ENCODE peak calls at places on chromosomes 5 and 9, in seven cellular contexts. N is GM10248, L is body of pancreas, R is right atrium auricular region, O is PC-9, B is neural crest cell, I is cardiac fibroblast. P is an unnamed sample.

GRCh38 chr5:68055686-68056085 is 159.9 kb upstream of the PIK3R1 start:
- DNase-seq in N (no peak), L (no peak), R (no peak), O (no peak), B (no peak), I (no peak), P (no peak)

GRCh38 chr5:53276825-53277224 is 167.3 kb upstream of the MOCS2 start:
- DNase-seq in N (no peak), L (no peak), R (no peak), O (no peak), B (no peak), I (peak), P (no peak)

GRCh38 chr5:172123269-172123692 is 64.7 kb downstream of the STK10 start:
- DNase-seq in N (no peak), L (no peak), R (peak), O (no peak), B (no peak), I (peak), P (no peak)

GRCh38 chr9:115941561-115942315 is 211.9 kb upstream of the PAPPA start:
- DNase-seq in N (no peak), L (no peak), R (no peak), O (no peak), B (no peak), I (peak), P (no peak)

GRCh38 chr5:37248387-37248969 is 698 bp downstream of the CPLANE1 start:
- DNase-seq in N (no peak), L (no peak), R (no peak), O (no peak), B (no peak), I (peak), P (no peak)

GRCh38 chr5:176812269-176813259 is 2.2 kb downstream of the UNC5A start:
- DNase-seq in N (peak), L (no peak), R (no peak), O (no peak), B (peak), I (peak), P (peak)

GRCh38 chr9:20790721-20791120 is 106.7 kb downstream of the FOCAD start:
- DNase-seq in N (no peak), L (no peak), R (no peak), O (no peak), B (no peak), I (no peak), P (no peak)

GRCh38 chr9:136840877-136841645 is 1.2 kb upstream of the AJM1 start:
- DNase-seq in N (no peak), L (peak), R (no peak), O (peak), B (no peak), I (peak), P (no peak)

GRCh38 chr5:32710335-32710858 is 724 bp upstream of the NPR3 start:
- DNase-seq in N (peak), L (peak), R (no peak), O (no peak), B (peak), I (peak), P (peak)

GRCh38 chr9:6024035-6024554 is 8.7 kb upstream of the RANBP6 start:
- DNase-seq in N (peak), L (peak), R (no peak), O (no peak), B (no peak), I (peak), P (peak)

GRCh38 chr9:117278020-117278419 is 136.8 kb downstream of the ASTN2 start:
- DNase-seq in N (no peak), L (no peak), R (no peak), O (no peak), B (no peak), I (no peak), P (no peak)

GRCh38 chr5:157944077-157944633 is 85.2 kb upstream of the CLINT1 start:
- DNase-seq in N (no peak), L (no peak), R (no peak), O (no peak), B (no peak), I (no peak), P (no peak)

GRCh38 chr9:65458465-65458864 is 173.5 kb upstream of the FOXD4L5 start:
- DNase-seq in N (no peak), L (no peak), R (no peak), O (no peak), B (no peak), I (no peak), P (no peak)

GRCh38 chr5:126098330-126099017 is 324.7 kb upstream of the GRAMD2B start:
- DNase-seq in N (no peak), L (no peak), R (no peak), O (no peak), B (no peak), I (peak), P (no peak)

GRCh38 chr5:72790188-72790587 is 26.3 kb upstream of the TNPO1 start:
- DNase-seq in N (no peak), L (no peak), R (no peak), O (no peak), B (no peak), I (peak), P (no peak)

GRCh38 chr5:1295650-1296037 is 776 bp upstream of the TERT start:
- DNase-seq in N (no peak), L (no peak), R (no peak), O (no peak), B (no peak), I (no peak), P (no peak)

GRCh38 chr5:178661836-178662540 is 35.1 kb upstream of the CLK4 start:
- DNase-seq in N (no peak), L (no peak), R (no peak), O (no peak), B (no peak), I (no peak), P (no peak)

GRCh38 chr5:126868961-126869451 is 92.1 kb downstream of the LMNB1 start:
- DNase-seq in N (peak), L (no peak), R (no peak), O (no peak), B (peak), I (peak), P (peak)

GRCh38 chr5:34804398-34804797 is 34.6 kb upstream of the TTC23L start:
- DNase-seq in N (no peak), L (no peak), R (no peak), O (no peak), B (no peak), I (no peak), P (no peak)

GRCh38 chr9:35258665-35259474 is 97.1 kb downstream of the UNC13B start:
- DNase-seq in N (peak), L (peak), R (peak), O (peak), B (peak), I (peak), P (peak)

GRCh38 chr5:67353500-67353931 is 156.9 kb upstream of the CD180 start:
- DNase-seq in N (no peak), L (no peak), R (no peak), O (no peak), B (no peak), I (peak), P (no peak)

GRCh38 chr5:14362511-14362910 is 219.1 kb upstream of the OTULINL start:
- DNase-seq in N (no peak), L (no peak), R (no peak), O (no peak), B (no peak), I (no peak), P (no peak)

GRCh38 chr9:26863074-26863473 is 29.5 kb downstream of the CAAP1 start:
- DNase-seq in N (no peak), L (no peak), R (no peak), O (no peak), B (no peak), I (peak), P (no peak)
- TF ChIP-seq CTCF in N (no peak), L (no peak), R (no peak), O (peak), B (peak), I (peak), P (no peak)

GRCh38 chr9:114238919-114239879 is 83.7 kb upstream of the ORM1 start:
- DNase-seq in N (no peak), L (no peak), R (no peak), O (no peak), B (no peak), I (peak), P (no peak)
- TF ChIP-seq CTCF in N (no peak), L (no peak), R (peak), O (no peak), B (no peak), I (peak), P (no peak)

GRCh38 chr5:61289241-61289640 is 42.8 kb upstream of the ZSWIM6 start:
- DNase-seq in N (no peak), L (no peak), R (no peak), O (peak), B (no peak), I (no peak), P (no peak)
- TF ChIP-seq CTCF in N (no peak), L (no peak), R (no peak), O (no peak), B (peak), I (no peak), P (no peak)

DNA sequence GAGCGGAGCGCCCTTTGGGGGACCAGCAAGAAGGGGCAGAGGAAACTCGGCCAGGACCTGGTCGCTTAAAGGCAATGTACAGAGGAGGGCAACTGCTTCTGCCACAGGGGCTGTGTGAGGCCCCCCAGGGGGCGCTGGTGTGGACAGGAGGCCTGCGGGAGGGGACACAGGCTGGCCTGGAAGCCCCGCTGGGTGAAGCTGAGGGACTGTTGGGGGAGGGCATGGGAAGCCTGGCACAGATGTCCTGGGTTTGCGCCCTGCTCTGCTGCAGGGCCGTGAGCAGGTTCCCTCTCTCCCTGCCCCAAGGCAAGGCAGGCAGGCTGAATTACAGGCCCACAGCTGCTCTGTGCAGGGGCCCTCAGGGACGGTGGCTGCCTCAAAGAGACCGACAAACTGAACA is 5.4 kb downstream of the MED22 start:
- DNase-seq in N (no peak), L (peak), R (no peak), O (no peak), B (no peak), I (no peak), P (no peak)
- TF ChIP-seq CTCF in N (peak), L (no peak), R (no peak), O (no peak), B (peak), I (peak), P (peak)

GRCh38 chr5:24633705-24634325 is 11.0 kb downstream of the CDH10 start:
- DNase-seq in N (peak), L (no peak), R (no peak), O (no peak), B (peak), I (peak), P (peak)
- TF ChIP-seq CTCF in N (peak), L (peak), R (peak), O (peak), B (peak), I (peak), P (peak)